ENCODE peak calls at places on chromosomes 13 and 19, in five cellular contexts. T is EH; N is NCI-H1105 treated with DMSO at 0.1 percent for 48 hours; E is naive thymus-derived CD4-positive, alpha-beta T cell; B is esophagus squamous epithelium. J is an unnamed sample.

GRCh38 chr13:110308377-110309158 is 1.5 kb downstream of the COL4A2 start:
- DNase-seq in T (peak), N (peak), E (no peak), B (no peak), J (no peak)

GRCh38 chr13:92187378-92187989 is 789.1 kb downstream of the GPC5 start:
- DNase-seq in T (peak), N (peak), E (no peak), B (no peak), J (no peak)

GRCh38 chr19:30096596-30097370 is 154.7 kb downstream of the URI1 start:
- DNase-seq in T (no peak), N (no peak), E (no peak), B (no peak), J (no peak)

GRCh38 chr19:4327252-4327876 is 11.3 kb downstream of the STAP2 start:
- DNase-seq in T (peak), N (no peak), E (peak), B (peak), J (no peak)

GRCh38 chr13:41562083-41562482 is 104.7 kb downstream of the RGCC start:
- DNase-seq in T (peak), N (no peak), E (no peak), B (no peak), J (no peak)

GRCh38 chr19:48558018-48558684 is 6.2 kb downstream of the SULT2B1 start:
- DNase-seq in T (peak), N (no peak), E (no peak), B (no peak), J (peak)

GRCh38 chr13:103328899-103329298 is 262.7 kb upstream of the SLC10A2 start:
- DNase-seq in T (no peak), N (no peak), E (no peak), B (no peak), J (no peak)

GRCh38 chr19:6229216-6229913 is 50.4 kb downstream of the MLLT1 start:
- DNase-seq in T (no peak), N (no peak), E (no peak), B (no peak), J (no peak)